ENCODE peak calls at places on chromosomes 11 and 22, in seven cellular contexts. D, K, R, C, F, V and O are unnamed samples. For H3K36me3 and H3K4me1, the result is how much of the 10 kb centered on the place peaks cover.

GRCh38 chr11:16946477-16947282 is 67.5 kb downstream of the PLEKHA7 start:
- DNase-seq in D (no peak), K (no peak), R (no peak), C (peak), F (no peak), V (no peak), O (no peak)

GRCh38 chr11:84103096-84103495 is 816.9 kb upstream of the CCDC90B start:
- DNase-seq in D (no peak), K (no peak), R (no peak), C (no peak), F (no peak), V (no peak), O (no peak)

GRCh38 chr11:115581871-115582639 is 77.8 kb upstream of the CADM1 start:
- DNase-seq in D (no peak), K (no peak), R (no peak), C (no peak), F (no peak), V (no peak), O (no peak)

GRCh38 chr11:94751216-94751612 is 16.9 kb upstream of the AMOTL1 start:
- DNase-seq in D (no peak), K (no peak), R (no peak), C (no peak), F (peak), V (no peak), O (no peak)

GRCh38 chr11:2089536-2090165 is 49.5 kb downstream of the IGF2 start:
- DNase-seq in D (peak), K (peak), R (peak), C (peak), F (peak), V (no peak), O (no peak)

GRCh38 chr11:110314366-110315095 is 18.1 kb upstream of the RDX start:
- DNase-seq in D (no peak), K (no peak), R (no peak), C (no peak), F (no peak), V (no peak), O (no peak)

GRCh38 chr11:11265994-11266606 is 87.0 kb downstream of the CSNK2A3 start:
- DNase-seq in D (peak), K (peak), R (peak), C (peak), F (peak), V (no peak), O (peak)

GRCh38 chr11:125451400-125452124 is 44.5 kb downstream of the FEZ1 start:
- DNase-seq in D (peak), K (peak), R (no peak), C (peak), F (peak), V (no peak), O (no peak)

GRCh38 chr11:110513521-110514450 is 84.0 kb downstream of the FDX1 start:
- DNase-seq in D (no peak), K (peak), R (no peak), C (no peak), F (peak), V (no peak), O (no peak)

GRCh38 chr11:13962198-13962561 is 343 bp upstream of the SPON1 start:
- DNase-seq in D (no peak), K (no peak), R (no peak), C (no peak), F (no peak), V (no peak), O (no peak)

GRCh38 chr22:23613193-23613973 is 18.7 kb downstream of the DRICH1 start:
- DNase-seq in D (no peak), K (peak), R (no peak), C (no peak), F (peak), V (no peak), O (no peak)

GRCh38 chr11:127564803-127565202 is 564.2 kb upstream of the KIRREL3 start:
- DNase-seq in D (no peak), K (no peak), R (no peak), C (no peak), F (peak), V (no peak), O (no peak)

GRCh38 chr22:32717337-32718240 is 83.9 kb upstream of the TIMP3 start:
- DNase-seq in D (no peak), K (peak), R (peak), C (no peak), F (no peak), V (no peak), O (no peak)

GRCh38 chr11:33266418-33267215 is 9.4 kb downstream of the HIPK3 start:
- DNase-seq in D (no peak), K (peak), R (no peak), C (no peak), F (peak), V (no peak), O (no peak)

GRCh38 chr11:22860241-22860640 is at the start of gene CCDC179:
- DNase-seq in D (no peak), K (no peak), R (no peak), C (no peak), F (no peak), V (no peak), O (no peak)

GRCh38 chr11:65366340-65366773 is 11.8 kb downstream of the TIGD3 start:
- DNase-seq in D (no peak), K (peak), R (no peak), C (peak), F (peak), V (peak), O (no peak)

GRCh38 chr11:122861631-122862030 is 20.9 kb upstream of the JHY start:
- DNase-seq in D (no peak), K (no peak), R (no peak), C (no peak), F (no peak), V (no peak), O (no peak)

GRCh38 chr11:121870202-121871045 is 245.6 kb downstream of the BLID start:
- DNase-seq in D (no peak), K (peak), R (no peak), C (no peak), F (peak), V (no peak), O (no peak)

GRCh38 chr11:124717786-124718634 is 21.7 kb upstream of the NRGN start:
- DNase-seq in D (peak), K (peak), R (peak), C (peak), F (peak), V (no peak), O (peak)

GRCh38 chr22:33210129-33210784 is 152.1 kb upstream of the SYN3 start:
- DNase-seq in D (no peak), K (peak), R (no peak), C (peak), F (peak), V (no peak), O (no peak)

GRCh38 chr11:119796363-119797060 is 67.5 kb upstream of the NECTIN1 start:
- DNase-seq in D (peak), K (no peak), R (no peak), C (no peak), F (no peak), V (no peak), O (no peak)

GRCh38 chr11:102279641-102280170 is 37.6 kb upstream of the BIRC3 start:
- DNase-seq in D (no peak), K (peak), R (no peak), C (peak), F (peak), V (no peak), O (no peak)

GRCh38 chr11:114098927-114099326 is 39.4 kb downstream of the ZBTB16 start:
- DNase-seq in D (no peak), K (no peak), R (no peak), C (no peak), F (no peak), V (peak), O (no peak)

GRCh38 chr11:33976351-33977199 is 75.0 kb upstream of the CAPRIN1 start:
- DNase-seq in D (no peak), K (peak), R (no peak), C (no peak), F (peak), V (no peak), O (no peak)

GRCh38 chr22:29266564-29267461 is 968 bp downstream of the RHBDD3 start:
- DNase-seq in D (no peak), K (peak), R (no peak), C (no peak), F (peak), V (no peak), O (no peak)
- H3K27ac ChIP-seq in D (no peak), K (peak), R (peak), C (peak), F (peak), V (peak), O (peak)

GRCh38 chr11:43955381-43956118 is 13.1 kb downstream of the C11orf96 start:
- DNase-seq in D (no peak), K (peak), R (no peak), C (no peak), F (peak), V (no peak), O (no peak)
- H3K36me3 ChIP-seq in D (under half), K (under half), R (under half), C (under half), F (under half), V (under half), O (under half)

DNA sequence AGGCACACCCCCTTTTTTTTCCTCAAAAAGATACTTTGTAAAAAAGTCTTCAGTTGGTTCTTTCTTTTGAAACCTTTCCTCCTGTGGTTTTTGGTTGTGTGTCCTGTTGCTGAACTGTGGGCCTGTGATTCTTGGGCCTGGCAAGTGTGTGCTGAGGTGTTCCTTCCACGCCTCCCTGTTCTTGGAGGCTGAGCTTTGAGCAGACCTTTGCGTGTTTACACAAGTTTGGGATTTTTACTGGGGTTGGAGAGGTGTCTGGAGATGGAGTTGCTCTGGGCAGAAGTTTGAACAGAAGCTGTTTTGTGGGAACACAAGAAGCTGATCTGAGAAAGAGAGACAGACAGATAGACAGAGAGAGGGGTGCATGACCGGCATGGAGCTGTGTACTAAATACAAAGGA is 70.1 kb downstream of the LDLRAD3 start:
- DNase-seq in D (no peak), K (no peak), R (no peak), C (no peak), F (no peak), V (no peak), O (no peak)
- H3K4me1 ChIP-seq in D (under half), K (under half), R (under half), C (under half), F (under half), V (under half), O (under half)

DNA sequence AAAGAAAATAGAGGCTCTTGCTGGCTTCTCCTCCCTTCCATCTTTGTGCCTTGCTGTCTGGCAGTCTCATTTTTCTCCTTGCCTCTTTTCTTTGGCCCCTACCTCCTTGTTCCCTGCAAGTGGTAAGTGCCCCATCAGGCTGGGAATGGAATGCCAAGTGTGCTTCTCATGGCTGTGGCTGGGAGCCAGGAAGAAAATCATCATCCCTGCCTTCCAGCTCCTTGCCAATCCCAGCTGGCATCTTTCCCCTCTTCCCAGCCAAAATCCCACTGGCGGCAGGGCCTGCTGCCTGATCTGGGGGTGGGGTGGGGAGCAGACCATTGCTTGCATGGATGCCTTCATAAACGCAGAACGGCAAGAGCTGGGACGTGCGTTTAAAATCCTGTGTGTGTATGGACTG is 27.0 kb upstream of the SLC25A18 start:
- DNase-seq in D (peak), K (peak), R (no peak), C (no peak), F (peak), V (no peak), O (no peak)
- H3K27ac ChIP-seq in D (no peak), K (no peak), R (no peak), C (no peak), F (no peak), V (no peak), O (no peak)

GRCh38 chr11:72634472-72635095 is 39.6 kb downstream of the PDE2A start:
- DNase-seq in D (no peak), K (no peak), R (no peak), C (no peak), F (no peak), V (no peak), O (no peak)
- H3K36me3 ChIP-seq in D (under half), K (under half), R (under half), C (under half), F (under half), V (under half), O (under half)

DNA sequence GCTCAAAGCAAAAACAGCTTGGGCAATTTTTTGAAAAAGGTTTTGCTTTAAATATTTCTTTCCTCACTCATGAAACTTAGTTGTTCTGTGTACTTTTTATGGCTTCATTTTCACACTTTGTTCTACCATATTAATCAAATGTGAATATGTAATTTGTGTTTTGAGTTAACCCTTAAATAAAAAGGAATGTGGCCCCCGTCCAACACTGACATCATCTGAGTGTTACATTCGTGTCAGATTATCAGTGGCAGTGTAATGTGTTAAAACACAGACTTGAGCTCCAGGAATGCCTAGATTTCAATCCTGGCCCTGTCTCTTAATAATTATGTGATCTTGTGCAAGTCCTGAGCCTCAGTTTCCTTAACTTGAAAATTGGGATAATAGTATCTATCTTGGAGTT is 5.6 kb downstream of the RTN3 start:
- DNase-seq in D (no peak), K (peak), R (no peak), C (no peak), F (peak), V (no peak), O (no peak)
- H3K4me1 ChIP-seq in D (under half), K (under half), R (half or more), C (under half), F (under half), V (under half), O (under half)